ENCODE peak calls at places on chromosomes 4 and X, in four cellular contexts. One of them, this sample, is unnamed.

GRCh38 chrX:107731831-107732502 is 43.6 kb downstream of the TSC22D3 start:
- DNase-seq in Karpas-422: no peak
- DNase-seq in endothelial cell of umbilical vein: peak; percentile 90
- DNase-seq in MM.1S: no peak
- DNase-seq in this sample: no peak

GRCh38 chr4:16626945-16627344 is 271.5 kb downstream of the LDB2 start:
- DNase-seq in Karpas-422: no peak
- DNase-seq in endothelial cell of umbilical vein: peak; percentile 59
- DNase-seq in MM.1S: no peak
- DNase-seq in this sample: no peak

GRCh38 chr4:1978741-1979476 is 29.9 kb downstream of the NELFA start:
- DNase-seq in Karpas-422: no peak
- DNase-seq in endothelial cell of umbilical vein: no peak
- DNase-seq in MM.1S: no peak
- DNase-seq in this sample: no peak

GRCh38 chr4:174394915-174395314 is 111.2 kb downstream of the CEP44 start:
- DNase-seq in Karpas-422: no peak
- DNase-seq in endothelial cell of umbilical vein: no peak
- DNase-seq in MM.1S: no peak
- DNase-seq in this sample: no peak

GRCh38 chrX:69238153-69238959 is 73.1 kb upstream of the PJA1 start:
- DNase-seq in Karpas-422: no peak
- DNase-seq in endothelial cell of umbilical vein: no peak
- DNase-seq in MM.1S: no peak
- DNase-seq in this sample: no peak

GRCh38 chr4:18081708-18082107 is 60.2 kb upstream of the LCORL start:
- DNase-seq in Karpas-422: no peak
- DNase-seq in endothelial cell of umbilical vein: no peak
- DNase-seq in MM.1S: no peak
- DNase-seq in this sample: no peak

GRCh38 chr4:37670249-37670648 is 15.9 kb downstream of the RELL1 start:
- DNase-seq in Karpas-422: no peak
- DNase-seq in endothelial cell of umbilical vein: no peak
- DNase-seq in MM.1S: no peak
- DNase-seq in this sample: no peak

GRCh38 chr4:89296399-89296798 is 11.2 kb downstream of the GPRIN3 start:
- DNase-seq in Karpas-422: no peak
- DNase-seq in endothelial cell of umbilical vein: no peak
- DNase-seq in MM.1S: peak; percentile 36
- DNase-seq in this sample: no peak

GRCh38 chrX:45449982-45450381 is 249.3 kb upstream of the DIPK2B start:
- DNase-seq in Karpas-422: no peak
- DNase-seq in endothelial cell of umbilical vein: no peak
- DNase-seq in MM.1S: no peak
- DNase-seq in this sample: no peak

GRCh38 chr4:86918539-86919072 is 16.2 kb upstream of the AFF1 start:
- DNase-seq in Karpas-422: no peak
- DNase-seq in endothelial cell of umbilical vein: no peak
- DNase-seq in MM.1S: no peak
- DNase-seq in this sample: no peak

GRCh38 chrX:88991583-88992132 is 244.6 kb downstream of the CPXCR1 start:
- DNase-seq in Karpas-422: no peak
- DNase-seq in endothelial cell of umbilical vein: no peak
- DNase-seq in MM.1S: no peak
- DNase-seq in this sample: no peak

GRCh38 chr4:122469457-122469856 is 12.9 kb upstream of the IL2 start:
- DNase-seq in Karpas-422: no peak
- DNase-seq in endothelial cell of umbilical vein: no peak
- DNase-seq in MM.1S: peak; percentile 81
- DNase-seq in this sample: no peak

GRCh38 chr4:12852338-12853307 is 631.5 kb downstream of the RAB28 start:
- DNase-seq in Karpas-422: peak; percentile 75
- DNase-seq in endothelial cell of umbilical vein: peak; percentile 49
- DNase-seq in MM.1S: peak; percentile 77
- DNase-seq in this sample: no peak

GRCh38 chr4:6641164-6641970 is 882 bp downstream of the MRFAP1 start:
- DNase-seq in Karpas-422: peak; percentile 81
- DNase-seq in endothelial cell of umbilical vein: peak; percentile 49
- DNase-seq in MM.1S: peak; percentile 55
- DNase-seq in this sample: peak; percentile 45

GRCh38 chr4:159016527-159017137 is 86.2 kb upstream of the RAPGEF2 start:
- DNase-seq in Karpas-422: no peak
- DNase-seq in endothelial cell of umbilical vein: no peak
- DNase-seq in MM.1S: peak; percentile 60
- DNase-seq in this sample: no peak

GRCh38 chr4:964346-965025 is 8.9 kb downstream of the DGKQ start:
- DNase-seq in Karpas-422: no peak
- DNase-seq in endothelial cell of umbilical vein: no peak
- DNase-seq in MM.1S: no peak
- DNase-seq in this sample: no peak

GRCh38 chrX:85326234-85327059 is 53.0 kb downstream of the POF1B start:
- DNase-seq in Karpas-422: no peak
- DNase-seq in endothelial cell of umbilical vein: no peak
- DNase-seq in MM.1S: no peak
- DNase-seq in this sample: no peak

GRCh38 chr4:140450352-140450751 is 22.9 kb upstream of the CLGN start:
- DNase-seq in Karpas-422: no peak
- DNase-seq in endothelial cell of umbilical vein: no peak
- DNase-seq in MM.1S: no peak
- DNase-seq in this sample: no peak

GRCh38 chrX:129808829-129809745 is 29.3 kb downstream of the SASH3 start:
- DNase-seq in Karpas-422: no peak
- DNase-seq in endothelial cell of umbilical vein: no peak
- DNase-seq in MM.1S: no peak
- DNase-seq in this sample: no peak

GRCh38 chrX:12955882-12956703 is 18.8 kb upstream of the TMSB4X start:
- DNase-seq in Karpas-422: peak; percentile 85
- DNase-seq in endothelial cell of umbilical vein: peak; percentile 78
- DNase-seq in MM.1S: peak; percentile 66
- DNase-seq in this sample: peak; percentile 91

GRCh38 chr4:68337522-68337921 is 12.4 kb downstream of the YTHDC1 start:
- DNase-seq in Karpas-422: no peak
- DNase-seq in endothelial cell of umbilical vein: no peak
- DNase-seq in MM.1S: no peak
- DNase-seq in this sample: no peak

GRCh38 chr4:68338625-68339024 is 11.3 kb downstream of the YTHDC1 start:
- DNase-seq in Karpas-422: no peak
- DNase-seq in endothelial cell of umbilical vein: no peak
- DNase-seq in MM.1S: no peak
- DNase-seq in this sample: no peak

GRCh38 chr4:68342139-68342538 is 7.8 kb downstream of the YTHDC1 start:
- DNase-seq in Karpas-422: no peak
- DNase-seq in endothelial cell of umbilical vein: peak; percentile 37
- DNase-seq in MM.1S: no peak
- DNase-seq in this sample: no peak

GRCh38 chr4:68336530-68336929 is 13.4 kb downstream of the YTHDC1 start:
- DNase-seq in Karpas-422: no peak
- DNase-seq in endothelial cell of umbilical vein: no peak
- DNase-seq in MM.1S: no peak
- DNase-seq in this sample: no peak

DNA sequence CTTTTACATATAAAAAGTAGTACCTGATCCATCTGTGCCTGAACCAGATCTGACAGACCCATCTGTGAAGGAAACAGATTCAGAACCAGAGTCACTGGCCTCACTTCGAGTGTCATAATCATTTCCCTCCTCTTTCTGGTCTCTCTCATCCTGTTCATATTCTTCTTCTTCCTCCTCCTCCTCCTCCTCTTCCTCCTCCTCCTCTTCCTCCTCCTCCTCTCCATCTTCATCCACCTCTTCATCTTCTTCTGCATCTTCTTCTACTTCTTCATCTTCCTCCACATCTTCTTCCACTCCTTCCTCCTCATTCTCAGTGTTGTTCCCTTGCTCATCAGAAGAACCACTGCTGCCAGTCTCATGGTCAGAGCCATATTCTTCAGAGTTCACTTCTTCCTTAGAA is 12.9 kb downstream of the YTHDC1 start:
- DNase-seq in Karpas-422: no peak
- DNase-seq in endothelial cell of umbilical vein: no peak
- DNase-seq in MM.1S: no peak
- DNase-seq in this sample: no peak
- H4K20me1 ChIP-seq in Karpas-422: peaks cover 7% of the 10 kb centered on the region
- H4K20me1 ChIP-seq in endothelial cell of umbilical vein: peaks cover 20% of the 10 kb centered on the region
- H4K20me1 ChIP-seq in MM.1S: peaks cover 36% of the 10 kb centered on the region
- H4K20me1 ChIP-seq in this sample: peaks cover 55% of the 10 kb centered on the region

GRCh38 chr4:94430416-94430815 is 21.3 kb upstream of the PDLIM5 start:
- DNase-seq in Karpas-422: no peak
- DNase-seq in endothelial cell of umbilical vein: no peak
- DNase-seq in MM.1S: no peak
- DNase-seq in this sample: no peak
- H2AFZ ChIP-seq in Karpas-422: no peak overlapping the region
- H2AFZ ChIP-seq in endothelial cell of umbilical vein: no peak overlapping the region
- H2AFZ ChIP-seq in MM.1S: no peak overlapping the region
- H2AFZ ChIP-seq in this sample: no peak overlapping the region

DNA sequence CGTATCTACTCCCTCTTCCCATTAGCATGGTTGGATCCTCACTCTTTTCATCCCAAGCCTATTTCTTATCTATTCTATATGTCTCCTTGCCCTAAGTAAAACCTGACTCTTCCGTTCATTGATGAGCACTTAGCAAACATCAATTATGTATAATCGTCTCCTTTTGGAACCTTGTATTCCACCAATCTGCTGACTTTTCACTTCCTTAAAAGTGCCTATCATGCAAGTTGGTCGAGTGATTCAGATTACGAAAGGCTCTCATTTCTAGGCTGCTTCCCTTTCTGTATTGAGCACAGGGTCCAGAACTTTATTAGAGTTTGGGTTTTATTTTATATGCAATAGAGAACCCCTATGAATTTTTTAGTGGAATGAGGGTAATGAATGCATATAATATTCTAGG is 27.1 kb upstream of the ALB start:
- DNase-seq in Karpas-422: no peak
- DNase-seq in endothelial cell of umbilical vein: no peak
- DNase-seq in MM.1S: no peak
- DNase-seq in this sample: no peak
- H3K4me1 ChIP-seq in Karpas-422: no peaks in the 10 kb centered on the region
- H3K4me1 ChIP-seq in endothelial cell of umbilical vein: no peaks in the 10 kb centered on the region
- H3K4me1 ChIP-seq in MM.1S: no peaks in the 10 kb centered on the region
- H3K4me1 ChIP-seq in this sample: no peaks in the 10 kb centered on the region

GRCh38 chrX:72027914-72028307 is 103.8 kb downstream of the RTL5 start:
- DNase-seq in Karpas-422: no peak
- DNase-seq in endothelial cell of umbilical vein: no peak
- DNase-seq in MM.1S: no peak
- DNase-seq in this sample: no peak

GRCh38 chrX:72028701-72029470 is 102.8 kb downstream of the RTL5 start:
- DNase-seq in Karpas-422: no peak
- DNase-seq in endothelial cell of umbilical vein: no peak
- DNase-seq in MM.1S: no peak
- DNase-seq in this sample: no peak

GRCh38 chrX:72026341-72027023 is 105.2 kb downstream of the RTL5 start:
- DNase-seq in Karpas-422: peak; percentile 19
- DNase-seq in endothelial cell of umbilical vein: no peak
- DNase-seq in MM.1S: no peak
- DNase-seq in this sample: no peak

GRCh38 chrX:72025236-72025770 is 106.4 kb downstream of the RTL5 start:
- DNase-seq in Karpas-422: peak; percentile 10
- DNase-seq in endothelial cell of umbilical vein: no peak
- DNase-seq in MM.1S: no peak
- DNase-seq in this sample: no peak

GRCh38 chrX:72027024-72027913 is 104.4 kb downstream of the RTL5 start:
- DNase-seq in Karpas-422: no peak
- DNase-seq in endothelial cell of umbilical vein: no peak
- DNase-seq in MM.1S: no peak
- DNase-seq in this sample: no peak
- H4K20me1 ChIP-seq in Karpas-422: no peaks in the 10 kb centered on the region
- H4K20me1 ChIP-seq in endothelial cell of umbilical vein: no peaks in the 10 kb centered on the region
- H4K20me1 ChIP-seq in MM.1S: no peaks in the 10 kb centered on the region
- H4K20me1 ChIP-seq in this sample: no peaks in the 10 kb centered on the region

GRCh38 chr4:101835121-101835904 is 44.8 kb downstream of the BANK1 start:
- DNase-seq in Karpas-422: no peak
- DNase-seq in endothelial cell of umbilical vein: peak; percentile 19
- DNase-seq in MM.1S: no peak
- DNase-seq in this sample: no peak
- H2AFZ ChIP-seq in Karpas-422: no peak overlapping the region
- H2AFZ ChIP-seq in endothelial cell of umbilical vein: peak overlapping the region; percentile 53
- H2AFZ ChIP-seq in MM.1S: no peak overlapping the region
- H2AFZ ChIP-seq in this sample: no peak overlapping the region

GRCh38 chr4:115249808-115250207 is 136.4 kb upstream of the NDST4 start:
- DNase-seq in Karpas-422: no peak
- DNase-seq in endothelial cell of umbilical vein: no peak
- DNase-seq in MM.1S: no peak
- DNase-seq in this sample: no peak
- H3K4me1 ChIP-seq in Karpas-422: no peaks in the 10 kb centered on the region
- H3K4me1 ChIP-seq in endothelial cell of umbilical vein: no peaks in the 10 kb centered on the region
- H3K4me1 ChIP-seq in MM.1S: no peaks in the 10 kb centered on the region
- H3K4me1 ChIP-seq in this sample: no peaks in the 10 kb centered on the region

DNA sequence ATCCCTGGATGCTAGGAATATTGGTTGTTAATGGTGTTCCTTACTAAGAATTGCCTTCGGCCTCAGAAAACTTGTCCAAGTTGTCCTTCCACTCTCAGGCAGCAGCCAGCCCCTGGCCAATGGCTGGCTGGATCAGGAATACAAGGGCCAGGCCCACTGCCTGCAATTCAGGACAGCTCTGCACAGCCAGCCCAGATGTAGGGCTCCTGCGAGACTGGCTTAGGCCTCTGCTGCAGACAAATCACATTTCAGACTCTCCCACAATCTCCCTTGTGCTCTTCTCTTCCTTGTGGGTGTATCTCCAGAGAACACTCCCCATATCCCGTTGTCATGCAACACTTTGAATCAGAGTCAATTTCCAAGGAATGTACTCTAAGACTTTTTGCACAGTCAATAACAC is 747.6 kb upstream of the FTHL17 start:
- DNase-seq in Karpas-422: no peak
- DNase-seq in endothelial cell of umbilical vein: no peak
- DNase-seq in MM.1S: no peak
- DNase-seq in this sample: no peak
- H4K20me1 ChIP-seq in Karpas-422: no peaks in the 10 kb centered on the region
- H4K20me1 ChIP-seq in endothelial cell of umbilical vein: no peaks in the 10 kb centered on the region
- H4K20me1 ChIP-seq in MM.1S: no peaks in the 10 kb centered on the region
- H4K20me1 ChIP-seq in this sample: no peaks in the 10 kb centered on the region

DNA sequence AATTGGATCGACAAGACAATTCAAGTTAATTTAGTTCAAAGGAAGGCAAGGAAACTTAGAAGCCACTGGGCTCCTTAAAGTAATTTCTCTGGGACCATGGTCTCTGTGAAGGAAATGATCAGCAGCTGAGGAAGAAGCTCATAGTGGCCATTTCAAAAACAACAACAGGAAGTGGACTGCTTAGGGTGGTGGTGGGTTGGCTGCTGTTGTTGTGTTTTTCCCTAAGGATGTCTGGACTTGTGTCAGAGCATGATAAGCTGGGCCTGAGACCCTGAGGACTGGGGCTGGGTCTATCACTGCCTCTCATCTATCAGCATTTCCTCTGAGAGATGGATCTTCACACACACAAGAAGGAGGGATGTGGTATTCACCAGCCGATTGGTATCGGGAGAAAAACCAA is 18.3 kb downstream of the KDR start:
- DNase-seq in Karpas-422: no peak
- DNase-seq in endothelial cell of umbilical vein: peak; percentile 43
- DNase-seq in MM.1S: no peak
- DNase-seq in this sample: no peak
- H2AFZ ChIP-seq in Karpas-422: no peak overlapping the region
- H2AFZ ChIP-seq in endothelial cell of umbilical vein: no peak overlapping the region
- H2AFZ ChIP-seq in MM.1S: no peak overlapping the region
- H2AFZ ChIP-seq in this sample: no peak overlapping the region